ENCODE peak calls at places on chromosomes 7 and 10, in four cellular contexts. One of them, this sample, is unnamed.

GRCh38 chr10:625335-625699 is 64.2 kb downstream of the DIP2C start:
- DNase-seq in A549: no peak
- DNase-seq in body of pancreas: peak; percentile 46
- DNase-seq in lung: no peak
- DNase-seq in this sample: no peak

GRCh38 chr7:46752881-46753366 is 829.0 kb downstream of the TNS3 start:
- DNase-seq in A549: peak; percentile 54
- DNase-seq in body of pancreas: no peak
- DNase-seq in lung: no peak
- DNase-seq in this sample: no peak

GRCh38 chr7:48636391-48637015 is 287.8 kb upstream of the CDC14C start:
- DNase-seq in A549: no peak
- DNase-seq in body of pancreas: no peak
- DNase-seq in lung: no peak
- DNase-seq in this sample: no peak

GRCh38 chr7:81161459-81162075 is 242.7 kb upstream of the SEMA3C start:
- DNase-seq in A549: peak; percentile 85
- DNase-seq in body of pancreas: no peak
- DNase-seq in lung: no peak
- DNase-seq in this sample: peak; percentile 33

GRCh38 chr10:129966831-129967578 is 2.9 kb upstream of the EBF3 start:
- DNase-seq in A549: no peak
- DNase-seq in body of pancreas: no peak
- DNase-seq in lung: no peak
- DNase-seq in this sample: no peak

GRCh38 chr7:135862586-135863361 is 114.2 kb upstream of the FAM180A start:
- DNase-seq in A549: no peak
- DNase-seq in body of pancreas: no peak
- DNase-seq in lung: no peak
- DNase-seq in this sample: no peak

GRCh38 chr7:127667017-127667670 is 15.2 kb downstream of the SND1 start:
- DNase-seq in A549: peak; percentile 8
- DNase-seq in body of pancreas: no peak
- DNase-seq in lung: no peak
- DNase-seq in this sample: no peak

GRCh38 chr10:46555366-46555712 is 1.1 kb downstream of the GPRIN2 start:
- DNase-seq in A549: no peak
- DNase-seq in body of pancreas: peak; percentile 4
- DNase-seq in lung: peak; percentile 43
- DNase-seq in this sample: peak; percentile 43

GRCh38 chr10:103659674-103660363 is 166.3 kb downstream of the NEURL1 start:
- DNase-seq in A549: no peak
- DNase-seq in body of pancreas: peak; percentile 87
- DNase-seq in lung: peak; percentile 79
- DNase-seq in this sample: no peak

GRCh38 chr10:103660364-103661197 is 167.1 kb downstream of the NEURL1 start:
- DNase-seq in A549: no peak
- DNase-seq in body of pancreas: peak; percentile 26
- DNase-seq in lung: no peak
- DNase-seq in this sample: no peak

GRCh38 chr10:103661198-103661950 is 167.9 kb downstream of the NEURL1 start:
- DNase-seq in A549: no peak
- DNase-seq in body of pancreas: peak; percentile 63
- DNase-seq in lung: peak; percentile 84
- DNase-seq in this sample: no peak

GRCh38 chr10:103663802-103664201 is 170.3 kb downstream of the NEURL1 start:
- DNase-seq in A549: no peak
- DNase-seq in body of pancreas: peak; percentile 54
- DNase-seq in lung: no peak
- DNase-seq in this sample: no peak

GRCh38 chr10:103661951-103662405 is 168.5 kb downstream of the NEURL1 start:
- DNase-seq in A549: no peak
- DNase-seq in body of pancreas: no peak
- DNase-seq in lung: no peak
- DNase-seq in this sample: no peak
- H3K4me1 ChIP-seq in A549: no peaks in the 10 kb centered on the region
- H3K4me1 ChIP-seq in body of pancreas: peaks cover 22% of the 10 kb centered on the region
- H3K4me1 ChIP-seq in lung: no peaks in the 10 kb centered on the region
- H3K4me1 ChIP-seq in this sample: peaks cover 6% of the 10 kb centered on the region

DNA sequence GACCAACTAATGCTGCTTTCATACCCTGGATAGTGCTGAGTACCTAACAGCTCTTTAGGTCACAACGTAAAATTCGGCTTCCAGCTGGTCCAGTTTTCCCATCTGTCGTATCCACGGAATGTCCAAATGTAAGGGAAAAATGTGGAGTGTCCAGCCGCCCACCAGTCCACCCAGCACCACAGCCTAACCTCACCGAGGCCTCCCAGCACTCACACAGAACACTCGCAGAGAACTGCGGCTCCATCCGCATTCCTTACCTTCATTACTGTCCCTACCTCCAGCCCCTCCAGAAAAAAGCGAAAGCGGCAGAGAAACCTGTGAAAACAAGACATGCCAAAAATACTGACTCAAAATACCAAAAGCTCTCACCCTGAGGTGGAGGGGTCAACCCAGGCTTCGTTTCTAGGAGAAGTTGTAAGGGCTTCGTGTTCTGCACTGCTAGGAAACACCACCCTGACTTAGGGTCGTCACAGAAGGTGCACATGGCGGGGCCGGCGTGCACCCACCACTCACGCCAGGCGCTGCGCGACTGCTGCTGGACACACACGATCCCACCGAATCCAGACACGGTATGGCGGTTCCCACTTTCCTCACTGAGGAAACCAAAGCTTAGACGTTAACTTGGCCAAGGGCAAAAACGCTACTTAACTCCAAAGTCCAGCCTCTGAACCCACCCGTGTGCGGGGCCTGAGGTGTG is 73.9 kb downstream of the AMZ1 start:
- DNase-seq in A549: no peak
- DNase-seq in body of pancreas: no peak
- DNase-seq in lung: no peak
- DNase-seq in this sample: no peak
- H3K4me1 ChIP-seq in A549: peaks cover 40% of the 10 kb centered on the region
- H3K4me1 ChIP-seq in body of pancreas: no peaks in the 10 kb centered on the region
- H3K4me1 ChIP-seq in lung: peaks cover 3% of the 10 kb centered on the region
- H3K4me1 ChIP-seq in this sample: peaks cover 20% of the 10 kb centered on the region

GRCh38 chr10:62057359-62057758 is 155.9 kb downstream of the ARID5B start:
- DNase-seq in A549: no peak
- DNase-seq in body of pancreas: no peak
- DNase-seq in lung: no peak
- DNase-seq in this sample: no peak

GRCh38 chr10:62059424-62059913 is 158.0 kb downstream of the ARID5B start:
- DNase-seq in A549: no peak
- DNase-seq in body of pancreas: no peak
- DNase-seq in lung: no peak
- DNase-seq in this sample: no peak

GRCh38 chr10:62058476-62058875 is 157.0 kb downstream of the ARID5B start:
- DNase-seq in A549: no peak
- DNase-seq in body of pancreas: no peak
- DNase-seq in lung: no peak
- DNase-seq in this sample: no peak

GRCh38 chr10:62057872-62058271 is 156.4 kb downstream of the ARID5B start:
- DNase-seq in A549: no peak
- DNase-seq in body of pancreas: no peak
- DNase-seq in lung: no peak
- DNase-seq in this sample: no peak

DNA sequence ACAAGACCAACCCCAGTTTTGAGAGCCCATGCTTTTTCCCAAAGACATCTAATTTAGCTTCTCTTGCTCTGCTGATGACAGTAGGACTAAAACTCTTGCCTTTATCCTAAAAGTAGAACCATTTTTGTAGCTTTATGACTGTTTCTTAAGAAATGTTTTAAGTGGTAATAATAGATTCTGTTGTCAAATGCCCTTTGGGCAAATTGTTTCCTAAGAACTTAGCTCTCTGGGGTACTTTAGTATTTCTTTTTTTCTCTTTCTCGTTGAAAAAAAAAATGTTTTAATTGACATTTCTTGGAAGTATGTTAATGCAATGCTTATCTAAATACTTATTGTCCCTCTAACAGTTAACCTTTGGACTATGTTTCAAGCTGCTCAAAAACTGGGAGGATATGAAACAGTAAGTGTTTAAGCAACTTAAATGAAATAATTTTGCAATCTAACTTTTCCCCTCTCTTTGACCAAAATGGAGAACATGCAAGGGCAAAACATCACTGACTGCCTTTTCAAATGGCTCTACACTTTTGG is 157.5 kb downstream of the ARID5B start:
- DNase-seq in A549: no peak
- DNase-seq in body of pancreas: no peak
- DNase-seq in lung: no peak
- DNase-seq in this sample: no peak
- H3K4me1 ChIP-seq in A549: peaks cover 9% of the 10 kb centered on the region
- H3K4me1 ChIP-seq in body of pancreas: peaks cover 27% of the 10 kb centered on the region
- H3K4me1 ChIP-seq in lung: peaks cover 59% of the 10 kb centered on the region
- H3K4me1 ChIP-seq in this sample: peaks cover 37% of the 10 kb centered on the region

GRCh38 chr10:14606633-14607032 is 168.1 kb downstream of the FAM107B start:
- DNase-seq in A549: no peak
- DNase-seq in body of pancreas: no peak
- DNase-seq in lung: no peak
- DNase-seq in this sample: no peak

GRCh38 chr10:14604181-14605142 is 170.2 kb downstream of the FAM107B start:
- DNase-seq in A549: peak; percentile 69
- DNase-seq in body of pancreas: peak; percentile 83
- DNase-seq in lung: peak; percentile 80
- DNase-seq in this sample: peak; percentile 89

GRCh38 chr10:14602807-14603538 is 171.7 kb downstream of the FAM107B start:
- DNase-seq in A549: no peak
- DNase-seq in body of pancreas: no peak
- DNase-seq in lung: no peak
- DNase-seq in this sample: no peak

GRCh38 chr10:14603539-14604102 is 171.1 kb downstream of the FAM107B start:
- DNase-seq in A549: no peak
- DNase-seq in body of pancreas: no peak
- DNase-seq in lung: no peak
- DNase-seq in this sample: no peak

GRCh38 chr10:14605231-14605925 is 169.3 kb downstream of the FAM107B start:
- DNase-seq in A549: peak; percentile 75
- DNase-seq in body of pancreas: no peak
- DNase-seq in lung: no peak
- DNase-seq in this sample: no peak
- H3K4me1 ChIP-seq in A549: peaks cover 36% of the 10 kb centered on the region
- H3K4me1 ChIP-seq in body of pancreas: peaks cover 38% of the 10 kb centered on the region
- H3K4me1 ChIP-seq in lung: peaks cover 2% of the 10 kb centered on the region
- H3K4me1 ChIP-seq in this sample: peaks cover 53% of the 10 kb centered on the region

This sample was measured in Caco-2.